ENCODE peak calls at places on chromosomes 11 and 22, in nine cellular contexts. W is right lobe of liver, A is endodermal cell, M is pancreas, Z is body of pancreas, X is mammary epithelial cell, D is HCT116, H is H9, S is kidney. I is an unnamed sample.

GRCh38 chr22:21921184-21921721 is 31.4 kb downstream of the PPM1F start:
- DNase-seq in W (no peak), A (peak; percentile 56), M (no peak), Z (peak; percentile 54), X (no peak), D (no peak), H (peak; percentile 60), S (no peak), I (no peak)

GRCh38 chr11:128804481-128804880 is 62.6 kb downstream of the KCNJ1 start:
- DNase-seq in W (no peak), A (no peak), M (no peak), Z (no peak), X (peak; percentile 11), D (no peak), H (no peak), S (no peak), I (no peak)

GRCh38 chr11:46353706-46354105 is 6.4 kb downstream of the DGKZ start:
- DNase-seq in W (no peak), A (no peak), M (no peak), Z (no peak), X (peak; percentile 40), D (no peak), H (no peak), S (no peak), I (no peak)

GRCh38 chr22:31650391-31650790 is 11.6 kb downstream of the PISD start:
- DNase-seq in W (no peak), A (no peak), M (no peak), Z (no peak), X (peak; percentile 85), D (no peak), H (no peak), S (no peak), I (no peak)

GRCh38 chr22:20552913-20553401 is 45.5 kb downstream of the MED15 start:
- DNase-seq in W (no peak), A (no peak), M (peak; percentile 40), Z (peak; percentile 44), X (no peak), D (no peak), H (no peak), S (no peak), I (no peak)

GRCh38 chr11:114218508-114218907 is 77.7 kb upstream of the NNMT start:
- DNase-seq in W (no peak), A (no peak), M (no peak), Z (no peak), X (no peak), D (no peak), H (no peak), S (no peak), I (no peak)

GRCh38 chr11:94623120-94623735 is 56.1 kb downstream of the PIWIL4 start:
- DNase-seq in W (no peak), A (peak; percentile 92), M (peak; percentile 45), Z (peak; percentile 70), X (peak; percentile 70), D (peak; percentile 88), H (peak; percentile 84), S (no peak), I (peak; percentile 63)

GRCh38 chr11:124482362-124483147 is 37.1 kb upstream of the OR8B8 start:
- DNase-seq in W (no peak), A (peak; percentile 59), M (no peak), Z (no peak), X (no peak), D (no peak), H (no peak), S (no peak), I (no peak)

GRCh38 chr11:79437981-79438630 is 2.7 kb downstream of the TENM4 start:
- DNase-seq in W (no peak), A (no peak), M (no peak), Z (no peak), X (peak; percentile 81), D (no peak), H (peak; percentile 61), S (peak; percentile 78), I (peak; percentile 24)

GRCh38 chr11:76243648-76244285 is 37.5 kb upstream of the WNT11 start:
- DNase-seq in W (no peak), A (no peak), M (no peak), Z (no peak), X (no peak), D (no peak), H (no peak), S (peak; percentile 60), I (no peak)

DNA sequence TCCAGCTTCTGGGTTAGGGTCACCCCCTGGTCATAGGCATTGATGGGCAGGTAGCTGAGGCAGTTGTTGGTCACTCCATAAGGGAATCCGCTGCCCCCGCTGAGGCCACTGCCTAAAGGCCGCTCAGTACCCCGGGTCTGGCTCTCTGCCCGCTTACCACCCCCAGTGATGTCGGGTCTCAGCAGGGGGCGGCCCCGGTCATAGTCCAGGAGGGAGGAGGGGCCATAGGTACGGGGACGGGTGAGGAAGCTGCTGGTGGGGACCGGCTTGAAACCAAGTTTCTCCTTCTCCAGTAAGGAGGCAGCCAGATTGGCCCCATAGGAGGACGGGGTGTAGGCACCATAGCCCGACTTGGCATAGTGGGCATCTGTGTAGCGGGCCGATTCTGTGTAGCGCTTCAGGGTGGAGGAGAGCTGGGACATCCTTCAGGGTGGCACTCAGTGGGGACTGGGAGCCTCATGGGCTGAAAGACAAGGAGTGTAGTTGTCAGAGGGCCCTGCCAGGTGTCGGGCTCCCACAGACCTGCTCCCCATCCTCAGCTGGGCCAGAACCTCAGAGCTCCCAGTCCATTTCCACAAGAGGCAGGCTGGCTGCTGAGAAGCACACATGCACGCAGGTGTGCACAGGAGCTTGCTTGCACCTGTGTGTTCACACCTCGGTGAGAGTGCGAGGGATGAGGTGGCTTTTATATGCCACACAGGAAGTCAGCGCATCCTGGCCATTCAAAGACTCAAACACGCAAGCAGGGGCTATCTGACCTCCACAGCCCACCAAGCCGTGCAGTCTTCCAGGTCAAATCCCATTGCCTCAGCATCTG is 8.2 kb downstream of the USP2 start:
- DNase-seq in W (no peak), A (no peak), M (no peak), Z (no peak), X (no peak), D (no peak), H (no peak), S (peak; percentile 76), I (no peak)
- H3K4me1 ChIP-seq in W (no peaks in the 10 kb centered on the region), A (peaks cover 50% of the 10 kb centered on the region), M (peaks cover 34% of the 10 kb centered on the region), Z (peaks cover 95% of the 10 kb centered on the region), X (peaks cover 46% of the 10 kb centered on the region), D (peaks cover 27% of the 10 kb centered on the region), H (peaks cover 2% of the 10 kb centered on the region), S (peaks cover 61% of the 10 kb centered on the region), I (peaks cover 56% of the 10 kb centered on the region)

GRCh38 chr11:71323876-71324526 is 71.6 kb upstream of the SHANK2 start:
- DNase-seq in W (peak; percentile 1), A (no peak), M (no peak), Z (no peak), X (no peak), D (no peak), H (no peak), S (no peak), I (no peak)

GRCh38 chr11:71322861-71323582 is 70.6 kb upstream of the SHANK2 start:
- DNase-seq in W (peak; percentile 8), A (no peak), M (no peak), Z (no peak), X (no peak), D (no peak), H (no peak), S (no peak), I (no peak)

GRCh38 chr11:71324788-71325417 is 72.5 kb upstream of the SHANK2 start:
- DNase-seq in W (peak; percentile 5), A (no peak), M (no peak), Z (no peak), X (no peak), D (no peak), H (no peak), S (no peak), I (no peak)

GRCh38 chr11:71322192-71322735 is 69.9 kb upstream of the SHANK2 start:
- DNase-seq in W (peak; percentile 14), A (no peak), M (peak; percentile 22), Z (no peak), X (no peak), D (no peak), H (no peak), S (no peak), I (no peak)

DNA sequence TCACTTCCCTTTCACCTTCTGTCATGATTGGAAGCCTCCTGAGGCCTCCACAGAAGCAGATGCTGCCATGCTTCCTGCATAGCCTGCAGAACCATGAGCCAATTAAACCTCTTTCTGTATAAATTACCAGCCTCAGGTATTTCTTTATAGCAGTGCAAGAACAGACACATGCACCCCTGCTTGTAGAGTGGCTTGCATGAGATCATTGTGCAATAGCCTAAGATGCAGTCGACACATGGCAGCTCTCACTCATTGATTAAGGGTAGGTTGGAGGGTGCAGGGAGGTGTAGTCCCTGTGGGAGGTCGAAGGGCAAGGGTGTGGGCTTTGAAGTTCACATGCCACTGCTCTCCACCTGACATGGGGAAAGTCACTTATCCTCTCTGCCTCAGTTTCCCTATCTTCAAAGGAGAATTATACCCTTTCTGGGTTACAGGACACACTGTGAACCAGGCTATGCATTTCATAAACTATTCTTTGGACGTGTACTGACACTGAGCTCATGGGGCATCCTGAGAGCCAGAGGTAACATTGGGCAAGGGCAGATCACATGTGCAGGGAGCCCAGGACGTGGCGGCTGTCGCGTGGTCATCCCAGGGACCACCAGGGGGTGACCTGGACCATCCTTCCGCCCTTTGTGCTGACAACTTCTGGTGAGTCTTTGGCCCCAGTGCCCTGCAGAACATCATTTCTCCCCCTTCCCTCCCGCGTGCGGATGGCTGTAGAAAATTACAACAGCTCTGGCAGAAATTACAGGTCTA is 69.2 kb upstream of the SHANK2 start:
- DNase-seq in W (peak; percentile 11), A (no peak), M (no peak), Z (no peak), X (no peak), D (no peak), H (no peak), S (no peak), I (no peak)
- TF ChIP-seq CTCF in W (no peak), A (no peak), M (no peak), Z (no peak), X (no peak), D (no peak), H (no peak), S (no peak), I (no peak)

GRCh38 chr11:65562788-65563187 is 4.6 kb upstream of the LTBP3 start:
- DNase-seq in W (no peak), A (no peak), M (no peak), Z (no peak), X (no peak), D (no peak), H (no peak), S (no peak), I (no peak)
- H3K4me1 ChIP-seq in W (no peaks in the 10 kb centered on the region), A (peaks cover 14% of the 10 kb centered on the region), M (peaks cover 8% of the 10 kb centered on the region), Z (peaks cover 29% of the 10 kb centered on the region), X (peaks cover 48% of the 10 kb centered on the region), D (peaks cover 55% of the 10 kb centered on the region), H (peaks cover 3% of the 10 kb centered on the region), S (peaks cover 21% of the 10 kb centered on the region), I (peaks cover 25% of the 10 kb centered on the region)

DNA sequence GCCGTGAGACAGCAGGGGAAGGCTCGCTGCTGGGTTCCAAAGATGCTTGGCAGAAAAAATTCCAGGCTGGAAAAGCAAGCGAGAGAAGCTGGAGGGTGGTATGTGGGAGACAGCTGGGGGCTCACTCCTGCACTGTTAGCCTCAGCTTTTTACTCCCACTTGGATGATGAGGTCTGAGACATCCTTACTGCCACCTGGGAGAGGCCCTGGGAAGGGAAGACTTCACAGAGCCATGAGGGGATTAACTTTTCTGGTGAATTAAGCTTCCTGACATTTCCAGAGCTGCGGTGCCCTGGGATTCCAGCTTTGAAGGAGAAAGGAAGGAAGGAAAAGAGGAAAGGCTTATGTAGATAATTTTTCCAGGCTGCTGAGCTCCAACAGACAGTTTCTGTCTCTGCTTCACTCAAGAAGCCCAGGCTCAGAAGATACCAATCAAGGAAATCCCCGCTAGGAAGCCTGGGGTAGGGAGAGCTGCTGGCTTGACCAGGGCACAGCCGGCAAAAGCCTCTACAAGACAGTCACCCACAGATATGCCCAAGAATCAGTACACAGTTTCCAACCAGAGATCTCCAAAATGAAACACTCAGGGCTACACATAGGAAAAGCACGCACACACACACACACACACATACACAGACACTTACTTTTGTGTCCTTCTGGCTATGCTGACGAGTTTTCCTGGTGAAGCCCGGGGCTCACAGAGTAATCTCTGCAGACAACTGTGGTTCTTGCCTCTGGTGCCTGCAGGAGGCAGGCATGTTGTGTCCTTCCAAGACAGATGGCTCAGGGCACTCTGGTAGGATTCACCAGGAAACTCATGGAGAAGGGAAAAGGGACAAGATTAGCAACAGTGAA is 907 bp downstream of the MCHR1 start:
- DNase-seq in W (no peak), A (peak; percentile 72), M (no peak), Z (no peak), X (no peak), D (no peak), H (no peak), S (no peak), I (peak; percentile 36)
- TF ChIP-seq CTCF in W (no peak), A (peak; percentile 59), M (no peak), Z (no peak), X (no peak), D (no peak), H (peak; percentile 37), S (no peak), I (no peak)